ENCODE peak calls at places on chromosomes 2 and 18, in five cellular contexts. One of them, this sample, is unnamed.

GRCh38 chr2:191228861-191229260 is 16.3 kb upstream of the MYO1B start:
- DNase-seq in GM12891: no peak
- DNase-seq in head of caudate nucleus: no peak
- DNase-seq in activated CD4-positive, alpha-beta T cell treated with anti-CD3 and anti-CD28 coated beads, Interleukin-2, amount 10 ng/mL, durations not matched to agents 7 days and 5 days: no peak
- DNase-seq in NCI-H82: no peak
- DNase-seq in this sample: no peak

GRCh38 chr2:65478498-65479135 is 46.2 kb upstream of the SPRED2 start:
- DNase-seq in GM12891: no peak
- DNase-seq in head of caudate nucleus: no peak
- DNase-seq in activated CD4-positive, alpha-beta T cell treated with anti-CD3 and anti-CD28 coated beads, Interleukin-2, amount 10 ng/mL, durations not matched to agents 7 days and 5 days: no peak
- DNase-seq in NCI-H82: no peak
- DNase-seq in this sample: no peak

GRCh38 chr2:96550787-96551604 is 14.4 kb downstream of the ARID5A start:
- DNase-seq in GM12891: no peak
- DNase-seq in head of caudate nucleus: no peak
- DNase-seq in activated CD4-positive, alpha-beta T cell treated with anti-CD3 and anti-CD28 coated beads, Interleukin-2, amount 10 ng/mL, durations not matched to agents 7 days and 5 days: no peak
- DNase-seq in NCI-H82: no peak
- DNase-seq in this sample: no peak

GRCh38 chr2:120864981-120865380 is 129.3 kb downstream of the GLI2 start:
- DNase-seq in GM12891: no peak
- DNase-seq in head of caudate nucleus: no peak
- DNase-seq in activated CD4-positive, alpha-beta T cell treated with anti-CD3 and anti-CD28 coated beads, Interleukin-2, amount 10 ng/mL, durations not matched to agents 7 days and 5 days: no peak
- DNase-seq in NCI-H82: no peak
- DNase-seq in this sample: no peak

GRCh38 chr2:107681946-107682345 is 144.7 kb upstream of the RGPD4 start:
- DNase-seq in GM12891: no peak
- DNase-seq in head of caudate nucleus: no peak
- DNase-seq in activated CD4-positive, alpha-beta T cell treated with anti-CD3 and anti-CD28 coated beads, Interleukin-2, amount 10 ng/mL, durations not matched to agents 7 days and 5 days: no peak
- DNase-seq in NCI-H82: peak
- DNase-seq in this sample: no peak

GRCh38 chr2:237698338-237698694 is 70.9 kb downstream of the LRRFIP1 start:
- DNase-seq in GM12891: no peak
- DNase-seq in head of caudate nucleus: no peak
- DNase-seq in activated CD4-positive, alpha-beta T cell treated with anti-CD3 and anti-CD28 coated beads, Interleukin-2, amount 10 ng/mL, durations not matched to agents 7 days and 5 days: no peak
- DNase-seq in NCI-H82: no peak
- DNase-seq in this sample: no peak

GRCh38 chr18:48803951-48804855 is 146.6 kb downstream of the SMAD7 start:
- DNase-seq in GM12891: no peak
- DNase-seq in head of caudate nucleus: no peak
- DNase-seq in activated CD4-positive, alpha-beta T cell treated with anti-CD3 and anti-CD28 coated beads, Interleukin-2, amount 10 ng/mL, durations not matched to agents 7 days and 5 days: no peak
- DNase-seq in NCI-H82: no peak
- DNase-seq in this sample: no peak

GRCh38 chr2:230184727-230185578 is 34.8 kb downstream of the SP110 start:
- DNase-seq in GM12891: no peak
- DNase-seq in head of caudate nucleus: no peak
- DNase-seq in activated CD4-positive, alpha-beta T cell treated with anti-CD3 and anti-CD28 coated beads, Interleukin-2, amount 10 ng/mL, durations not matched to agents 7 days and 5 days: no peak
- DNase-seq in NCI-H82: no peak
- DNase-seq in this sample: no peak

GRCh38 chr2:160783481-160783880 is 289.9 kb upstream of the RBMS1 start:
- DNase-seq in GM12891: no peak
- DNase-seq in head of caudate nucleus: no peak
- DNase-seq in activated CD4-positive, alpha-beta T cell treated with anti-CD3 and anti-CD28 coated beads, Interleukin-2, amount 10 ng/mL, durations not matched to agents 7 days and 5 days: no peak
- DNase-seq in NCI-H82: no peak
- DNase-seq in this sample: no peak

GRCh38 chr2:218395456-218395825 is 4.2 kb upstream of the CTDSP1 start:
- DNase-seq in GM12891: no peak
- DNase-seq in head of caudate nucleus: no peak
- DNase-seq in activated CD4-positive, alpha-beta T cell treated with anti-CD3 and anti-CD28 coated beads, Interleukin-2, amount 10 ng/mL, durations not matched to agents 7 days and 5 days: no peak
- DNase-seq in NCI-H82: no peak
- DNase-seq in this sample: no peak

GRCh38 chr2:192243488-192243887 is 48.8 kb upstream of the TMEFF2 start:
- DNase-seq in GM12891: no peak
- DNase-seq in head of caudate nucleus: no peak
- DNase-seq in activated CD4-positive, alpha-beta T cell treated with anti-CD3 and anti-CD28 coated beads, Interleukin-2, amount 10 ng/mL, durations not matched to agents 7 days and 5 days: no peak
- DNase-seq in NCI-H82: no peak
- DNase-seq in this sample: no peak

GRCh38 chr2:28782423-28782822 is 28.2 kb upstream of the SPDYA start:
- DNase-seq in GM12891: no peak
- DNase-seq in head of caudate nucleus: no peak
- DNase-seq in activated CD4-positive, alpha-beta T cell treated with anti-CD3 and anti-CD28 coated beads, Interleukin-2, amount 10 ng/mL, durations not matched to agents 7 days and 5 days: no peak
- DNase-seq in NCI-H82: no peak
- DNase-seq in this sample: no peak

GRCh38 chr18:59446012-59446411 is 86.9 kb upstream of the LMAN1 start:
- DNase-seq in GM12891: no peak
- DNase-seq in head of caudate nucleus: no peak
- DNase-seq in activated CD4-positive, alpha-beta T cell treated with anti-CD3 and anti-CD28 coated beads, Interleukin-2, amount 10 ng/mL, durations not matched to agents 7 days and 5 days: no peak
- DNase-seq in NCI-H82: no peak
- DNase-seq in this sample: no peak

GRCh38 chr2:199160677-199161465 is 296.9 kb downstream of the SATB2 start:
- DNase-seq in GM12891: no peak
- DNase-seq in head of caudate nucleus: no peak
- DNase-seq in activated CD4-positive, alpha-beta T cell treated with anti-CD3 and anti-CD28 coated beads, Interleukin-2, amount 10 ng/mL, durations not matched to agents 7 days and 5 days: no peak
- DNase-seq in NCI-H82: no peak
- DNase-seq in this sample: no peak

GRCh38 chr18:31267823-31268481 is 50.0 kb upstream of the DSG1 start:
- DNase-seq in GM12891: no peak
- DNase-seq in head of caudate nucleus: no peak
- DNase-seq in activated CD4-positive, alpha-beta T cell treated with anti-CD3 and anti-CD28 coated beads, Interleukin-2, amount 10 ng/mL, durations not matched to agents 7 days and 5 days: no peak
- DNase-seq in NCI-H82: no peak
- DNase-seq in this sample: no peak

GRCh38 chr2:55087501-55087900 is 37.2 kb upstream of the RTN4 start:
- DNase-seq in GM12891: no peak
- DNase-seq in head of caudate nucleus: no peak
- DNase-seq in activated CD4-positive, alpha-beta T cell treated with anti-CD3 and anti-CD28 coated beads, Interleukin-2, amount 10 ng/mL, durations not matched to agents 7 days and 5 days: no peak
- DNase-seq in NCI-H82: no peak
- DNase-seq in this sample: no peak

GRCh38 chr2:65431417-65432226 is 777 bp downstream of the SPRED2 start:
- DNase-seq in GM12891: no peak
- DNase-seq in head of caudate nucleus: peak
- DNase-seq in activated CD4-positive, alpha-beta T cell treated with anti-CD3 and anti-CD28 coated beads, Interleukin-2, amount 10 ng/mL, durations not matched to agents 7 days and 5 days: peak
- DNase-seq in NCI-H82: peak
- DNase-seq in this sample: peak

GRCh38 chr18:56739731-56740130 is 88.6 kb downstream of the WDR7 start:
- DNase-seq in GM12891: no peak
- DNase-seq in head of caudate nucleus: no peak
- DNase-seq in activated CD4-positive, alpha-beta T cell treated with anti-CD3 and anti-CD28 coated beads, Interleukin-2, amount 10 ng/mL, durations not matched to agents 7 days and 5 days: no peak
- DNase-seq in NCI-H82: no peak
- DNase-seq in this sample: no peak

GRCh38 chr2:69514406-69514805 is 77.2 kb upstream of the NFU1 start:
- DNase-seq in GM12891: no peak
- DNase-seq in head of caudate nucleus: peak
- DNase-seq in activated CD4-positive, alpha-beta T cell treated with anti-CD3 and anti-CD28 coated beads, Interleukin-2, amount 10 ng/mL, durations not matched to agents 7 days and 5 days: no peak
- DNase-seq in NCI-H82: peak
- DNase-seq in this sample: peak

GRCh38 chr2:75562513-75562864 is 1.8 kb upstream of the EVA1A start:
- DNase-seq in GM12891: no peak
- DNase-seq in head of caudate nucleus: no peak
- DNase-seq in activated CD4-positive, alpha-beta T cell treated with anti-CD3 and anti-CD28 coated beads, Interleukin-2, amount 10 ng/mL, durations not matched to agents 7 days and 5 days: no peak
- DNase-seq in NCI-H82: no peak
- DNase-seq in this sample: no peak

GRCh38 chr2:172207916-172208315 is 105.2 kb upstream of the DLX2 start:
- DNase-seq in GM12891: no peak
- DNase-seq in head of caudate nucleus: no peak
- DNase-seq in activated CD4-positive, alpha-beta T cell treated with anti-CD3 and anti-CD28 coated beads, Interleukin-2, amount 10 ng/mL, durations not matched to agents 7 days and 5 days: no peak
- DNase-seq in NCI-H82: no peak
- DNase-seq in this sample: no peak

GRCh38 chr2:19673213-19673791 is 228.5 kb downstream of the TTC32 start:
- DNase-seq in GM12891: no peak
- DNase-seq in head of caudate nucleus: no peak
- DNase-seq in activated CD4-positive, alpha-beta T cell treated with anti-CD3 and anti-CD28 coated beads, Interleukin-2, amount 10 ng/mL, durations not matched to agents 7 days and 5 days: no peak
- DNase-seq in NCI-H82: peak
- DNase-seq in this sample: peak

GRCh38 chr2:196649202-196649601 is 9.7 kb downstream of the CCDC150 start:
- DNase-seq in GM12891: no peak
- DNase-seq in head of caudate nucleus: no peak
- DNase-seq in activated CD4-positive, alpha-beta T cell treated with anti-CD3 and anti-CD28 coated beads, Interleukin-2, amount 10 ng/mL, durations not matched to agents 7 days and 5 days: no peak
- DNase-seq in NCI-H82: no peak
- DNase-seq in this sample: no peak

GRCh38 chr2:119247844-119248271 is 24.2 kb downstream of the STEAP3 start:
- DNase-seq in GM12891: no peak
- DNase-seq in head of caudate nucleus: no peak
- DNase-seq in activated CD4-positive, alpha-beta T cell treated with anti-CD3 and anti-CD28 coated beads, Interleukin-2, amount 10 ng/mL, durations not matched to agents 7 days and 5 days: no peak
- DNase-seq in NCI-H82: no peak
- DNase-seq in this sample: no peak

GRCh38 chr2:133130548-133131246 is 437.6 kb downstream of the NCKAP5 start:
- DNase-seq in GM12891: no peak
- DNase-seq in head of caudate nucleus: no peak
- DNase-seq in activated CD4-positive, alpha-beta T cell treated with anti-CD3 and anti-CD28 coated beads, Interleukin-2, amount 10 ng/mL, durations not matched to agents 7 days and 5 days: no peak
- DNase-seq in NCI-H82: no peak
- DNase-seq in this sample: no peak

GRCh38 chr2:31334311-31335026 is 80.1 kb downstream of the XDH start:
- DNase-seq in GM12891: no peak
- DNase-seq in head of caudate nucleus: no peak
- DNase-seq in activated CD4-positive, alpha-beta T cell treated with anti-CD3 and anti-CD28 coated beads, Interleukin-2, amount 10 ng/mL, durations not matched to agents 7 days and 5 days: no peak
- DNase-seq in NCI-H82: no peak
- DNase-seq in this sample: no peak

GRCh38 chr2:217671871-217672270 is 330.9 kb downstream of the TNS1 start:
- DNase-seq in GM12891: no peak
- DNase-seq in head of caudate nucleus: no peak
- DNase-seq in activated CD4-positive, alpha-beta T cell treated with anti-CD3 and anti-CD28 coated beads, Interleukin-2, amount 10 ng/mL, durations not matched to agents 7 days and 5 days: no peak
- DNase-seq in NCI-H82: no peak
- DNase-seq in this sample: no peak

GRCh38 chr2:233059797-233060499 is at the start of gene INPP5D:
- DNase-seq in GM12891: peak
- DNase-seq in head of caudate nucleus: no peak
- DNase-seq in activated CD4-positive, alpha-beta T cell treated with anti-CD3 and anti-CD28 coated beads, Interleukin-2, amount 10 ng/mL, durations not matched to agents 7 days and 5 days: peak
- DNase-seq in NCI-H82: no peak
- DNase-seq in this sample: no peak

GRCh38 chr2:186693446-186693842 is 416 bp upstream of the FAM171B start:
- DNase-seq in GM12891: no peak
- DNase-seq in head of caudate nucleus: no peak
- DNase-seq in activated CD4-positive, alpha-beta T cell treated with anti-CD3 and anti-CD28 coated beads, Interleukin-2, amount 10 ng/mL, durations not matched to agents 7 days and 5 days: no peak
- DNase-seq in NCI-H82: no peak
- DNase-seq in this sample: no peak

GRCh38 chr2:47488870-47489584 is 86.1 kb downstream of the MSH2 start:
- DNase-seq in GM12891: no peak
- DNase-seq in head of caudate nucleus: no peak
- DNase-seq in activated CD4-positive, alpha-beta T cell treated with anti-CD3 and anti-CD28 coated beads, Interleukin-2, amount 10 ng/mL, durations not matched to agents 7 days and 5 days: no peak
- DNase-seq in NCI-H82: no peak
- DNase-seq in this sample: no peak

GRCh38 chr2:54053830-54054229 is 61.6 kb upstream of the ACYP2 start:
- DNase-seq in GM12891: no peak
- DNase-seq in head of caudate nucleus: no peak
- DNase-seq in activated CD4-positive, alpha-beta T cell treated with anti-CD3 and anti-CD28 coated beads, Interleukin-2, amount 10 ng/mL, durations not matched to agents 7 days and 5 days: no peak
- DNase-seq in NCI-H82: no peak
- DNase-seq in this sample: no peak

GRCh38 chr2:171244970-171245782 is 84.5 kb upstream of the TLK1 start:
- DNase-seq in GM12891: no peak
- DNase-seq in head of caudate nucleus: no peak
- DNase-seq in activated CD4-positive, alpha-beta T cell treated with anti-CD3 and anti-CD28 coated beads, Interleukin-2, amount 10 ng/mL, durations not matched to agents 7 days and 5 days: no peak
- DNase-seq in NCI-H82: no peak
- DNase-seq in this sample: no peak

GRCh38 chr2:121282800-121283382 is 2.1 kb downstream of the TFCP2L1 start:
- DNase-seq in GM12891: no peak
- DNase-seq in head of caudate nucleus: no peak
- DNase-seq in activated CD4-positive, alpha-beta T cell treated with anti-CD3 and anti-CD28 coated beads, Interleukin-2, amount 10 ng/mL, durations not matched to agents 7 days and 5 days: no peak
- DNase-seq in NCI-H82: no peak
- DNase-seq in this sample: no peak

GRCh38 chr2:241224068-241224850 is 35.8 kb downstream of the ANO7 start:
- DNase-seq in GM12891: no peak
- DNase-seq in head of caudate nucleus: peak
- DNase-seq in activated CD4-positive, alpha-beta T cell treated with anti-CD3 and anti-CD28 coated beads, Interleukin-2, amount 10 ng/mL, durations not matched to agents 7 days and 5 days: no peak
- DNase-seq in NCI-H82: peak
- DNase-seq in this sample: no peak

This sample was measured in retina.